ENCODE peak calls at places on chromosomes 5 and 9, in six cellular contexts. L is A549, F is H1, C is HepG2, K is K562, J is GM12878. V is an unnamed sample.

GRCh38 chr5:141182248-141182647 is at the start of gene PCDHB16:
- DNase-seq in F (no peak), K (peak; percentile 17), C (peak; percentile 53), J (no peak), L (peak; percentile 24), V (peak; percentile 64)

GRCh38 chr5:45696206-45696836 is at the start of gene HCN1:
- DNase-seq in K (peak; percentile 5), J (no peak), C (peak; percentile 17), F (peak; percentile 75), L (peak; percentile 65), V (peak; percentile 81)

GRCh38 chr5:83919071-83920041 is 198.7 kb upstream of the HAPLN1 start:
- DNase-seq in K (no peak), J (no peak), L (no peak), C (no peak), F (no peak), V (no peak)

GRCh38 chr5:78537821-78538220 is 110.8 kb downstream of the LHFPL2 start:
- DNase-seq in K (peak; percentile 58), L (peak; percentile 54), F (no peak), C (peak; percentile 22), J (no peak), V (peak; percentile 58)

GRCh38 chr9:131836607-131837315 is 96.9 kb upstream of the RAPGEF1 start:
- DNase-seq in K (no peak), C (no peak), F (no peak), L (no peak), J (no peak), V (no peak)

GRCh38 chr9:108786756-108787663 is 68.8 kb downstream of the ACTL7B start:
- DNase-seq in K (no peak), F (no peak), C (no peak), L (peak; percentile 25), J (no peak), V (no peak)

GRCh38 chr5:179558912-179559279 is 8.5 kb downstream of the RUFY1 start:
- DNase-seq in L (peak; percentile 35), F (no peak), C (peak; percentile 39), K (no peak), J (no peak), V (peak; percentile 64)

GRCh38 chr5:103218164-103218563 is 40.4 kb upstream of the MACIR start:
- DNase-seq in J (no peak), L (peak; percentile 14), F (no peak), K (no peak), C (peak; percentile 9), V (no peak)

GRCh38 chr5:93381057-93381456 is 200.0 kb downstream of the NR2F1-AS1 start:
- DNase-seq in L (no peak), K (no peak), F (no peak), C (no peak), J (no peak), V (no peak)

GRCh38 chr5:139157556-139157955 is 40.6 kb downstream of the SIL1 start:
- DNase-seq in F (no peak), J (no peak), K (no peak), L (no peak), C (no peak), V (no peak)

GRCh38 chr9:7542648-7543165 is 256.9 kb downstream of the DMAC1 start:
- DNase-seq in L (no peak), C (no peak), J (no peak), F (no peak), K (no peak), V (no peak)

GRCh38 chr5:15424769-15425168 is 75.2 kb upstream of the FBXL7 start:
- DNase-seq in K (no peak), L (no peak), C (no peak), J (no peak), F (no peak), V (no peak)

GRCh38 chr5:163544041-163544440 is 38.6 kb downstream of the MAT2B start:
- DNase-seq in L (no peak), F (no peak), J (no peak), C (no peak), K (no peak), V (no peak)

GRCh38 chr9:120892177-120892747 is 15.3 kb upstream of the PHF19 start:
- DNase-seq in C (no peak), F (no peak), J (peak; percentile 94), K (no peak), L (no peak), V (no peak)
- TF ChIP-seq CHD2 in C (no peak), F (no peak), J (no peak), K (no peak), L (no peak), V (no peak)

GRCh38 chr5:111367081-111367480 is 142.9 kb downstream of the CAMK4 start:
- DNase-seq in L (peak; percentile 47), F (no peak), J (no peak), K (no peak), C (no peak), V (no peak)

GRCh38 chr5:111360173-111360572 is 136.0 kb downstream of the CAMK4 start:
- DNase-seq in J (no peak), K (no peak), F (no peak), C (no peak), L (no peak), V (no peak)

GRCh38 chr5:111366388-111366787 is 142.2 kb downstream of the CAMK4 start:
- DNase-seq in K (no peak), C (no peak), J (no peak), F (no peak), L (no peak), V (peak; percentile 5)

GRCh38 chr5:111364992-111365391 is 140.8 kb downstream of the CAMK4 start:
- DNase-seq in C (no peak), F (no peak), J (no peak), L (no peak), K (no peak), V (no peak)
- TF ChIP-seq CHD2 in C (no peak), F (no peak), J (no peak), L (no peak), K (no peak), V (no peak)

GRCh38 chr9:111483419-111483861 is 743 bp downstream of the ECPAS start:
- DNase-seq in K (peak; percentile 72), C (peak; percentile 6), J (no peak), L (no peak), F (no peak), V (peak; percentile 91)
- TF ChIP-seq CHD2 in K (no peak), C (no peak), J (no peak), L (no peak), F (no peak), V (no peak)

GRCh38 chr5:36948041-36948440 is 71.5 kb downstream of the NIPBL start:
- DNase-seq in K (no peak), C (no peak), F (no peak), J (no peak), L (no peak), V (no peak)
- TF ChIP-seq CHD2 in K (no peak), C (no peak), F (no peak), J (no peak), L (no peak), V (no peak)

GRCh38 chr9:130323051-130323757 is 57.6 kb downstream of the HMCN2 start:
- DNase-seq in L (no peak), F (no peak), C (no peak), J (no peak), K (no peak), V (no peak)

GRCh38 chr9:130328349-130328801 is 62.8 kb downstream of the HMCN2 start:
- DNase-seq in C (no peak), J (no peak), F (no peak), L (no peak), K (no peak), V (no peak)

GRCh38 chr9:130327070-130327780 is 61.7 kb downstream of the HMCN2 start:
- DNase-seq in K (peak; percentile 67), L (no peak), J (no peak), C (no peak), F (no peak), V (peak; percentile 82)

GRCh38 chr9:130327781-130328348 is 62.3 kb downstream of the HMCN2 start:
- DNase-seq in L (no peak), F (no peak), J (no peak), C (no peak), K (no peak), V (peak; percentile 87)

GRCh38 chr9:130325921-130326320 is 60.4 kb downstream of the HMCN2 start:
- DNase-seq in C (no peak), K (no peak), J (no peak), L (no peak), F (no peak), V (peak; percentile 62)
- TF ChIP-seq CHD2 in C (no peak), K (no peak), J (no peak), L (no peak), F (no peak), V (no peak)